ENCODE peak calls at places on chromosomes 7 and 10, in five cellular contexts. Z, R, H, Q and N are unnamed samples.

GRCh38 chr7:112930787-112931186 is 140.6 kb upstream of the TMEM168 start:
- DNase-seq in Z (no peak), R (no peak), H (no peak), Q (no peak), N (no peak)

GRCh38 chr7:13920053-13920697 is 69.3 kb downstream of the ETV1 start:
- DNase-seq in Z (no peak), R (no peak), H (peak), Q (peak), N (no peak)

GRCh38 chr10:116831790-116832189 is 17.5 kb upstream of the ENO4 start:
- DNase-seq in Z (no peak), R (no peak), H (no peak), Q (no peak), N (no peak)

GRCh38 chr10:99522511-99523250 is 10.1 kb upstream of the NKX2-3 start:
- DNase-seq in Z (no peak), R (no peak), H (no peak), Q (peak), N (no peak)

GRCh38 chr10:122280156-122280555 is 9.1 kb downstream of the BTBD16 start:
- DNase-seq in Z (no peak), R (peak), H (no peak), Q (no peak), N (no peak)

GRCh38 chr7:158239290-158239981 is 348.2 kb downstream of the PTPRN2 start:
- DNase-seq in Z (no peak), R (peak), H (peak), Q (peak), N (no peak)

GRCh38 chr7:93117852-93118530 is at the start of gene SAMD9:
- DNase-seq in Z (peak), R (peak), H (peak), Q (peak), N (no peak)

GRCh38 chr7:34207810-34208209 is 302.5 kb downstream of the BMPER start:
- DNase-seq in Z (no peak), R (no peak), H (no peak), Q (no peak), N (no peak)

GRCh38 chr7:111750168-111750715 is 187.9 kb upstream of the IMMP2L start:
- DNase-seq in Z (no peak), R (no peak), H (no peak), Q (no peak), N (no peak)
- TF ChIP-seq POLR2AphosphoS5 in Z (no peak), R (no peak), H (no peak), Q (no peak), N (no peak)

GRCh38 chr7:152462995-152463713 is 27.4 kb upstream of the KMT2C start:
- DNase-seq in Z (no peak), R (no peak), H (no peak), Q (no peak), N (no peak)

GRCh38 chr7:152465118-152465387 is 29.2 kb upstream of the KMT2C start:
- DNase-seq in Z (no peak), R (no peak), H (no peak), Q (no peak), N (no peak)

GRCh38 chr7:152467225-152467624 is 31.4 kb upstream of the KMT2C start:
- DNase-seq in Z (no peak), R (no peak), H (no peak), Q (no peak), N (no peak)

GRCh38 chr7:152463714-152464311 is 28.0 kb upstream of the KMT2C start:
- DNase-seq in Z (peak), R (peak), H (peak), Q (peak), N (peak)

DNA sequence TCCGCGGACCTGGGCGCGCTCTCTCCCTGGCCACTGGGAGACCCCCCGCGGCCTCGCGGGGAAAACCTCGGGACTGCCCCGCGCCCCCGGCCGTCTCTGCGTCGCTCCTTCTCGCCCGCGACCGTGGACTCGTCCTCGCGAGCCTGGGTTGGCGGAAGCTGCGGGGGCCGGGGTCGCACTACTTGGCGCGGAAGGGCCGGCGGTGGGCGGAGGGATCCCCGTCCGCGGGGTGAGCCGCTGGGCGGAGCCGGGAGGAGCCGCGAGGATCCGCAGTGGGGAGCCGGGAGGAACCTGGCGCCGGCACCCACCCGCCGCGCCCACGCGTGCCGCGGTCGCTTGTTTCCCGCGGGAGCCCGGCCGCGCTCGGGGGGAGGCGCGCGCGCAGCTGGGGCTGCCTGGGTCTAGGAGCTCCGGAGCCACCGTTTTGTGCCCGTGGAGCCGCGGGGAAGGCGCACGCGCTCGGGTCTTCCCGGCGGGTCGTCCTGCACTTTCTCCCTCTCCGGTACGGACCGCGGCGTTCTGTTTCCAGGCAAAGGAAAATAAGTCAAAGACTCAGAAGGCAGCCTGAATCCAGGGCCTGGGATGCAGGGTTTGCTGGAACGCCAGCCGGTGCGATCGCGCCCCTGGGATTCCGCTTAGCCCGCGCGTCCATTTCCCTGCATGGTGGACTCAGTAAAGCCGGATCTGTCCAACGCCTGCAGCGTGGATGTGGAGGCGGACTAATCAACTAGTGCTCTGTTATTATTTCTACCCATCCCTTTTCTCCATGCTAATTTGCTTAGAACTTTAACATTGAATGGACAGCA is 28.7 kb upstream of the KMT2C start:
- DNase-seq in Z (no peak), R (peak), H (peak), Q (peak), N (peak)
- TF ChIP-seq EP300 in Z (no peak), R (no peak), H (no peak), Q (peak), N (no peak)

DNA sequence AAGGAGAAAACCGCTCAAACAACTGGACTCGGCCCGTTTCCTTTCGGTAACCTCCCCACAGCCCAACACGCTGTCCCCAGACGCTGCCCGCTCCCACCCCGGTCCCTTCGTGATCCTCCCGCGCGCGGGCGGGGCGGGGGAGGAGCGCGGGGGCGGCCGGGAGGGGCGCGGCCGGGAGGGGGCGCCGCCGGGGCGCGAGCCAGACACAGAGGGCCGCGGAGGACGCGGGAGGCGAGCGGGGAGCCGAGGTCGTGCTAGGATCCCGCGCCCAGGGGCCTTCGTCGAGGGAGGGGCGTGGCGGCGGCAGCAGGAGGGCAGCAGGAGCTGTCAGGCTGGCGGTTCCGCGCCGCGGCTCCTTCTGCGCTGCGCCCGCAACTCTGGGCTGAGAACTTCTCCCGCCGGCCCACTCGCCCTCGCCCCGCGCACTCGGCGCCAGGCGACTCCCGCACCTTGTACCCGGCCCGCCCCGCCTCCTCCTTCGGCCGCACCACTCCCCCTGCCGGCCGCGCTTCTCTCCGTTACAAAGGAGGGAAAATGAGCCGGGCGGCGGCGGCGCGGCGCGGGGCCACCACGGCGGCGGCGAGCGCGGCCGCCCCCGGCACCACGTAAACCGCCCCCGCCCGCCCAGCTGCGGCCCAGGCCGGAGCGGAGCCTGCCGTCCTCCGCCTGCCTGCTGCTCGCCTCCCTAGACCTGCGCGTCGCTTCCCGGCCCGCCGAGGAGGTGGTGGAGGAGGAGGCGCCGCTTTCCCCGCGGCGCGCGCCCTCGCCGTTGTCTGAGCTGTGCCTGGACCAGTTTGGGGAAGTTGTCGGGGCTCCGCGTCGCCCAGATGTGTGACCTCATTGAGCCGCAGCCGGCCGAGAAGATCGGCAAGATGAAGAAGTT is at the start of gene CDK14:
- DNase-seq in Z (no peak), R (peak), H (peak), Q (peak), N (peak)
- TF ChIP-seq POLR2AphosphoS5 in Z (no peak), R (no peak), H (no peak), Q (no peak), N (no peak)

DNA sequence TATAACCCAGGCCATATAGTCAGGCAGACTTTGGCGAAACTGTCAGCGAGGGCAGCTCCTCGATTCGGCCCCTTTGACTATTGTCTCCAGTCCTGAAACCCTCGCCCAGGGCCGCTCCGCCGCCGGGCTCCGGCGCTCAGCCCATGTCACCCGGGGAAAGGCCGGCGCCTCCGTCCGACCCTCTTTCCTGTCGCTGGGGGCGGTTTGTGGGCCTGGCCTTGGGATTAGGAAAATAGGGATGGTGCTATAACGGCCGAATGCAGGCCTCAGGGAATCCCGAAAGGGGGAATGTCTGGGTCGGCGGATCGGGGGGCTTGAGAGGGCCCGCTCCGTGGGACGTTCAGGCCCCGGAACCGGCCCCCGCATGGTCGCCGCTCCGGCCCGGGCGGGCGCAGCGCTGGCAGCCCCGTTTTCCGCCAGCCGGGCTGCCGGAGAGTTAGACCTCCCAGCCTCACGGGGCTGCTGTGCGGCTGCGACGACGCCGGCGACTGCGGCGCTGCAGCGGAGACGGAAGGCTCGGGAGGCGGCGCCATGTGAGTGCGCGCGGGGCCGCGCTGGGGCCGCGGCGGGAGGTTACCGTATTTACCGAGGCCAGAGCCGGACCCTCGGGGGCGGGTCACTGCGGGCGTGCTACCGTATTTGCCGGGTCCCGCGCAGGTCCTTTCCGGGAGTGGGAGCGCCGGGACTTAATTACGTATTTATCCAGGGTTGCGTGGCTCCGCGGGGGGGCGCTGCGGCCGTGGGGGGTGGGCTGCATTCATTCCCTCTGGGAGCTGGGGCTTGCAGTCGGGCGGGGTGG is 25.9 kb downstream of the ZNF775 start:
- DNase-seq in Z (no peak), R (peak), H (peak), Q (peak), N (peak)
- TF ChIP-seq EP300 in Z (no peak), R (no peak), H (peak), Q (no peak), N (no peak)

DNA sequence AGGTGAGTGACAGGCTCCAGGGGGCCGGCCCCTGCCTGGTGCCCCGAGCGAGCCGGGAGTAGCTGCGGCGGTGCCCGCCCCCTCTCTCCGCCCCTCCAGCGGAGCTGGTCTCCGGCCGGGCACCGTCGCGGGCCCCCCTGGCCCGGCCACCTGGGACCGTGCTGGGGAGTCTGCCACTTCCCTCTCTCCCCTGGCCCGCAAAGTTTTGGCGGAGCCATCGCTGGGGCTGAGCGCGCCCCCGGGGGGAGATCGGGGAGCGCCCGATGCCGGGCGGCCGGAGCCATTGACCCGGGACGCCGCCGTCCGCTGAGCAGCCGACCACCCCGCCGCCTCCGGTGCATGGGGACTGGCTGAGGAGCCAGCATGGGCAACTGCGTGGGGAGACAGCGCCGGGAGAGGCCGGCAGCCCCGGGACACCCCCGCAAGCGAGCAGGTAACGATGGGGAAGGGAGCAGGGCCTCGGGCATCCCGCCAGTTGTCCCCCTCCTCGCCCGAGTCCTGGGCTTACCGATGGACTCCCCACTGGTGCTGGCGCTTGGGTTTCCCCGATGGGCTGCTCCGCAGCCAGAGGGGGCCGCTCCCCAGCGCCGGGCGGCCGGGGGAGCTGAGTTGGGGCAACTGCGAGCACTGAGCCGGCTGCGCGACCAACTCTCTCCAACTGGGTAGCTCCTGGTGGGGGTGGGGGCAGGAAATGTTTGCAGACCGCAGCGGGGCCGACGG is at the start of gene UBTD1:
- DNase-seq in Z (no peak), R (peak), H (peak), Q (peak), N (peak)
- TF ChIP-seq POLR2AphosphoS5 in Z (no peak), R (no peak), H (no peak), Q (no peak), N (no peak)

GRCh38 chr7:79329464-79329863 is 124.0 kb downstream of the MAGI2 start:
- DNase-seq in Z (no peak), R (no peak), H (no peak), Q (no peak), N (no peak)
- TF ChIP-seq EP300 in Z (no peak), R (no peak), H (no peak), Q (no peak), N (no peak)

GRCh38 chr10:97891497-97892167 is 42.0 kb downstream of the GOLGA7B start:
- DNase-seq in Z (no peak), R (no peak), H (peak), Q (no peak), N (no peak)
- TF ChIP-seq POLR2AphosphoS5 in Z (no peak), R (no peak), H (no peak), Q (no peak), N (no peak)

DNA sequence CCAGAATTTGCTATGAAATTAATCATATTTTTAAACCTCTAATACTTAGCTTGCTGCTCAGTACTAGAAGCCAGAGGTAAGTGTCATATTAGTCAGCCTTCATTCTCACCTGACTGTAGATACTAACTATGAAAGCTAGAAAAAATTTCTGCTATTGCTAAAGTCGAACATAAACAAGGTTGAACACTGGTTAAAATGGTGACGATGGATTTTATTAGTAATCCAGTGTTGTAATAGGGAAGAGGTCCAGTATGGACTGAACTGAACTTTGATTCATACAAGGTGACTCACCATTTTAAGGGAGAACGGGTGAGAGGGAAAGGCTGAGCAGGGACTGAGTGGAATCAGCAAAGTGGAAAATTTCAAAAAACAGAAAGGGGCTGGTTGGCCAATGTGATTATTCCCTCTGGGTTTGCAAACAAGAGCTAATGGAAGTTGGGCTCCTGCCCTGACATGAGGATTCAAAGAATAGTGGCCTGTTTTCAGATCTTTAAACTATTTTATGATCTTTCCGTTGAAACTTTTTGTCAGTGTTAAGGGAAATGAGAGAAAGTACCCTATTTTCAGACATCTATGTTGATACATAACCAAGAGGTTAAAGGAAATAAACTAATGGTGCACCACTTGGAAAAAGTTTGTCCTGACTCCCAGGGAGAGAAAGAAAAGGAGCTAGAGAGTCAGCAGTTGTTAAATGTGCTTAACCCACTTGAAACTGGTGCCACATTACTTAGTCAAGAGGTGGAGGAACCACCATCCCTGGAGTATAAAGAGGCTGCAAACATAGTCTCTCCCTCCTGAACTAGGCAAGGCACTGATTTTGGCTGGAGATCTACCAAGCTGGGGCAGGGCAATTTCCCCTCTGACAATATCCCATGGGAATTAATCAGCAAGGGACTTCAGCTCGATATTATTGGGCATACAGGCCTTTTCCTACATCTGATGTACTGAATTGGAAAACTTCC is 15.3 kb upstream of the AKR1C1 start:
- DNase-seq in Z (no peak), R (no peak), H (no peak), Q (no peak), N (no peak)
- TF ChIP-seq EP300 in Z (no peak), R (no peak), H (no peak), Q (no peak), N (no peak)